ENCODE peak calls at places on chromosomes 7 and 10, in nine cellular contexts. G, C, V, W, S, K, I, M and J are unnamed samples. For H3K27me3 and H3K4me1, the result is how much of the 10 kb centered on the place peaks cover.

GRCh38 chr10:24882047-24882698 is 70.2 kb downstream of the PRTFDC1 start:
- DNase-seq in G (no peak), C (peak), V (no peak), W (no peak), S (peak), K (no peak), I (no peak), M (no peak), J (no peak)

GRCh38 chr7:21617916-21618390 is 75.1 kb downstream of the DNAH11 start:
- DNase-seq in G (peak), C (peak), V (no peak), W (peak), S (peak), K (no peak), I (peak), M (no peak), J (peak)

GRCh38 chr10:96719850-96720421 is 378 bp downstream of the PIK3AP1 start:
- DNase-seq in G (no peak), C (no peak), V (peak), W (peak), S (peak), K (peak), I (peak), M (peak), J (peak)

GRCh38 chr7:6218324-6218723 is 54.1 kb downstream of the CYTH3 start:
- DNase-seq in G (no peak), C (no peak), V (no peak), W (no peak), S (no peak), K (no peak), I (no peak), M (no peak), J (no peak)

GRCh38 chr10:34080485-34081346 is 734.4 kb downstream of the PARD3 start:
- DNase-seq in G (no peak), C (no peak), V (no peak), W (peak), S (peak), K (no peak), I (no peak), M (no peak), J (no peak)

GRCh38 chr10:132113206-132113605 is 47.5 kb downstream of the JAKMIP3 start:
- DNase-seq in G (no peak), C (no peak), V (no peak), W (peak), S (no peak), K (peak), I (no peak), M (no peak), J (peak)

GRCh38 chr10:117134084-117135025 is 3.7 kb downstream of the VAX1 start:
- DNase-seq in G (no peak), C (no peak), V (no peak), W (no peak), S (no peak), K (no peak), I (no peak), M (no peak), J (no peak)

GRCh38 chr10:11162828-11163599 is 145.3 kb downstream of the CELF2 start:
- DNase-seq in G (no peak), C (no peak), V (peak), W (no peak), S (peak), K (peak), I (peak), M (peak), J (no peak)

GRCh38 chr10:73742454-73742734 is 1.8 kb upstream of the SEC24C start:
- DNase-seq in G (no peak), C (no peak), V (no peak), W (no peak), S (no peak), K (no peak), I (no peak), M (no peak), J (no peak)

GRCh38 chr10:33271969-33272583 is 62.4 kb downstream of the NRP1 start:
- DNase-seq in G (no peak), C (no peak), V (no peak), W (no peak), S (no peak), K (no peak), I (no peak), M (no peak), J (no peak)

GRCh38 chr10:34731885-34732701 is 83.0 kb downstream of the PARD3 start:
- DNase-seq in G (peak), C (peak), V (no peak), W (no peak), S (no peak), K (no peak), I (no peak), M (no peak), J (no peak)

GRCh38 chr7:69912846-69913245 is 314.6 kb downstream of the AUTS2 start:
- DNase-seq in G (no peak), C (no peak), V (no peak), W (no peak), S (no peak), K (no peak), I (no peak), M (no peak), J (no peak)

GRCh38 chr10:60821661-60822060 is 43.4 kb downstream of the CDK1 start:
- DNase-seq in G (no peak), C (no peak), V (no peak), W (no peak), S (no peak), K (no peak), I (no peak), M (no peak), J (no peak)

GRCh38 chr10:97179731-97180366 is 5.9 kb downstream of the SLIT1 start:
- DNase-seq in G (no peak), C (no peak), V (no peak), W (no peak), S (no peak), K (peak), I (no peak), M (peak), J (no peak)

GRCh38 chr7:151777511-151777880 is 99.4 kb downstream of the PRKAG2 start:
- DNase-seq in G (no peak), C (no peak), V (no peak), W (no peak), S (no peak), K (no peak), I (no peak), M (no peak), J (no peak)

GRCh38 chr10:97821308-97822038 is 28.2 kb upstream of the GOLGA7B start:
- DNase-seq in G (no peak), C (no peak), V (no peak), W (no peak), S (no peak), K (peak), I (no peak), M (no peak), J (no peak)

GRCh38 chr7:50628469-50629084 is 63.4 kb upstream of the DDC start:
- DNase-seq in G (no peak), C (no peak), V (no peak), W (no peak), S (no peak), K (no peak), I (no peak), M (no peak), J (no peak)

GRCh38 chr10:96370575-96371157 is 11.9 kb upstream of the OPALIN start:
- DNase-seq in G (no peak), C (peak), V (peak), W (no peak), S (peak), K (no peak), I (peak), M (no peak), J (peak)

GRCh38 chr10:44300666-44301649 is 83.9 kb downstream of the CXCL12 start:
- DNase-seq in G (peak), C (peak), V (no peak), W (no peak), S (peak), K (no peak), I (no peak), M (no peak), J (no peak)

GRCh38 chr7:8155836-8156235 is 106.1 kb downstream of the ICA1 start:
- DNase-seq in G (no peak), C (no peak), V (no peak), W (no peak), S (no peak), K (no peak), I (no peak), M (no peak), J (no peak)

GRCh38 chr7:133511242-133511641 is 258.4 kb downstream of the EXOC4 start:
- DNase-seq in G (no peak), C (no peak), V (no peak), W (no peak), S (no peak), K (no peak), I (no peak), M (no peak), J (no peak)

DNA sequence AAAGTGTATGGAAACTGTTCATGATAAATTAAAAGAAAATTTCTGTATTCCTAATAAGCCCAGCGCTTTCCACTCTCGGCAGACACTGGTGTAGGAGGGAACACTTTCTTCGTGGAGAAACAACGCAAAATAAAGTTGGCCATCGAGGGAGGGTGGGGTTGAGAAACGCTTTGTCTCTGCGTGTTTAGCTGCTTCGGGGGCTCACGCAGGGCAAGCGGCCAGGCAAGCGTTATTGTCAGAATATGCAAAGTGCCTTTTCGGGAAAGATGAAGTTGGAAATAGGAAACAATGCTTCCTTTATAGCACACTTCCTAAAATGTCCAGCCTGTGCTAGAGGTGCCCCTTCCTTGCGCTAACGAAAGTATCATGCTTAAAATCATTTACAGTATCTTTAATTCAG is 1.9 kb upstream of the EBF3 start:
- DNase-seq in G (no peak), C (no peak), V (no peak), W (no peak), S (no peak), K (no peak), I (no peak), M (no peak), J (no peak)
- H3K27me3 ChIP-seq in G (half or more), C (half or more), V (under half), W (under half), S (half or more), K (half or more), I (under half), M (half or more), J (under half)

DNA sequence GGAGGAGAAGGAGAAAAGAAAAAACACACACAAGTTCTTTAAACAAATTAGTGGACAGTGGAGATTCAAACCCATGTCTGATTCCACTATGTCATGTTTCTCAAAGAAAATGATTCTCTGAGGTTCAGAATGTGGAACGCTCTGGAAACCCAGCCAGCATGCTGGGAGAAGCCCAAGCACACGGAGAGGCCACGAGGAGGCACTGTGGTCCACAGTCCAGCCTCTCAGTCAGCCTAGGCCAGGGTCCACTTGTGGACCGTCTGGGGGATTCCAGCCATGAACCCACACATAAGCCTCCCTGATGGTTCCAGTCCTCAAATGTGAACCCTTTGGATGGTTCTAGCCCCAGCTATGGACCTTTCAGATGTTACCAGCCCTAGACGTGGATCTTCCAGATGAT is 73.4 kb downstream of the CAV1 start:
- DNase-seq in G (no peak), C (no peak), V (peak), W (no peak), S (no peak), K (no peak), I (no peak), M (no peak), J (no peak)
- TF ChIP-seq CTCF in G (peak), C (no peak), V (peak), W (no peak), S (peak), K (no peak), I (no peak), M (no peak), J (no peak)

DNA sequence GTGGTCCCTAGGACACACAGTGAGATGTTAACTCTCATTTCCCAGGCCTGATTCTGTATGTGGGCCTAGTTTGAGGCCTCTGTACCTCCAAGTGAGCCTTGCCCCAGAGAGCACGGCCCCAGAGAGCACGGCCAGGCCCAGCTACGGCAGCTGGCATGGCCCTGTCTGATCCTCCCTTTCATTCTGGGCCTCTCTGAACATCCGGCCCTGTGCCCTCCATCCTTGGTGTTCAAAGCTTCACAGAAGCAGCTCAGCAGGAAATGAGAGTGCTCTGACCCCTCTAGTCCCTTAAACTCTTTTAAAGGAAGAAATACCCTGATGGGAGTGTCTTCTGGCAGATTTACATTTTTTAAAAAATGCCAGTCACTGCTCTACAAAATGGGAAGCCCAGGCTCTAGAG is 171.8 kb downstream of the RPS24 start:
- DNase-seq in G (no peak), C (no peak), V (no peak), W (no peak), S (no peak), K (no peak), I (no peak), M (no peak), J (no peak)
- H3K4me1 ChIP-seq in G (under half), C (under half), V (under half), W (under half), S (under half), K (under half), I (under half), M (under half), J (under half)

GRCh38 chr10:1169981-1170866 is 114.0 kb downstream of the WDR37 start:
- DNase-seq in G (no peak), C (no peak), V (no peak), W (no peak), S (no peak), K (peak), I (no peak), M (no peak), J (peak)

GRCh38 chr10:1170867-1171180 is 114.6 kb downstream of the WDR37 start:
- DNase-seq in G (no peak), C (no peak), V (no peak), W (no peak), S (no peak), K (peak), I (no peak), M (no peak), J (no peak)

GRCh38 chr10:1172256-1172975 is 116.2 kb downstream of the WDR37 start:
- DNase-seq in G (no peak), C (no peak), V (no peak), W (no peak), S (no peak), K (no peak), I (no peak), M (no peak), J (no peak)

GRCh38 chr10:1171182-1171581 is 115.0 kb downstream of the WDR37 start:
- DNase-seq in G (no peak), C (no peak), V (no peak), W (no peak), S (no peak), K (no peak), I (no peak), M (no peak), J (no peak)

GRCh38 chr10:1171586-1171985 is 115.4 kb downstream of the WDR37 start:
- DNase-seq in G (no peak), C (no peak), V (no peak), W (no peak), S (no peak), K (peak), I (no peak), M (no peak), J (no peak)
- H3K27me3 ChIP-seq in G (under half), C (under half), V (under half), W (under half), S (under half), K (under half), I (under half), M (under half), J (under half)

GRCh38 chr7:40761757-40762342 is 627.0 kb downstream of the SUGCT start:
- DNase-seq in G (no peak), C (no peak), V (no peak), W (no peak), S (no peak), K (no peak), I (no peak), M (no peak), J (no peak)
- TF ChIP-seq CTCF in G (peak), C (peak), V (no peak), W (no peak), S (no peak), K (no peak), I (no peak), M (no peak), J (no peak)

GRCh38 chr7:20306499-20306946 is 24.2 kb upstream of the ITGB8 start:
- DNase-seq in G (no peak), C (no peak), V (no peak), W (no peak), S (no peak), K (no peak), I (no peak), M (no peak), J (peak)
- H3K4me1 ChIP-seq in G (under half), C (under half), V (under half), W (under half), S (under half), K (under half), I (under half), M (under half), J (half or more)

GRCh38 chr7:122307228-122307619 is 2.7 kb upstream of the FEZF1 start:
- DNase-seq in G (no peak), C (no peak), V (peak), W (no peak), S (no peak), K (no peak), I (no peak), M (no peak), J (no peak)
- H3K27me3 ChIP-seq in G (half or more), C (half or more), V (under half), W (under half), S (half or more), K (half or more), I (under half), M (half or more), J (under half)

DNA sequence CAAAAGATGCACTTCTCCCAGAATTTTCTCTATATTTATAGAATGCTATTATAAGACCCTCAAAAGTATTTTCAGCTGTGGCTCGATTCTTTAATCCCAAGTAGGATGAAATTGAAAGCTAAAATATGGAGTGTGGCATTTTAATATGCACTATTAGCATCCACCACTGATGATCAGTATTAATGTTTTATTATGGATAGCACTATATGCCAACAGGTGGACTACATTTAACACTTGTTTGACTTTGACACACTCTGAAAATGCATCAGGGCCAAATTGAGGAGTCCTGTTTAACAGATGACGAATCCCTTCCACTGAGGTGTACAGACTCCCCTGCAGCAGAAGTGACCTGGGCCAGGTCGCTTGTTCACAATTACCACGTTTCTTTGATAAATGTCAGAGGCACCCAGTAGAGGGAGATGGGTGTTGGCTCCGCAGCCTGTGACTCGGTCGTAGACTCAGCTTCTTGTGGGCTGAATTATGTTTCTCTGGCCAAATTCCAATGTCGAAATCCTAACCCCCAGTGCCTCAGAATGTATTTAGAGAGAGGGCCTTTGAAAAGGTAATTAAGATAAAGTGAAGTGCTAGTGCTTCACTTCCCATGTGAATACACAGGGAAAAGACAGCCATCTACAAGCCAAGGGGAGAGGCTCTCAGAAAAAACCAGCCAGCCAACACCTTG is 48.1 kb downstream of the WIPF3 start:
- DNase-seq in G (no peak), C (peak), V (no peak), W (no peak), S (no peak), K (no peak), I (no peak), M (no peak), J (peak)
- TF ChIP-seq CTCF in G (peak), C (no peak), V (no peak), W (no peak), S (no peak), K (no peak), I (no peak), M (no peak), J (peak)

GRCh38 chr10:123141791-123142700 is 5.9 kb upstream of the HMX2 start:
- DNase-seq in G (no peak), C (no peak), V (no peak), W (no peak), S (no peak), K (no peak), I (no peak), M (no peak), J (no peak)

GRCh38 chr10:123140983-123141390 is 5.2 kb downstream of the HMX3 start:
- DNase-seq in G (no peak), C (no peak), V (no peak), W (no peak), S (no peak), K (no peak), I (no peak), M (no peak), J (no peak)

GRCh38 chr10:123143162-123143824 is 4.6 kb upstream of the HMX2 start:
- DNase-seq in G (no peak), C (no peak), V (no peak), W (no peak), S (no peak), K (no peak), I (no peak), M (no peak), J (no peak)

GRCh38 chr10:123143825-123144168 is 4.1 kb upstream of the HMX2 start:
- DNase-seq in G (no peak), C (no peak), V (no peak), W (no peak), S (no peak), K (no peak), I (no peak), M (no peak), J (no peak)

DNA sequence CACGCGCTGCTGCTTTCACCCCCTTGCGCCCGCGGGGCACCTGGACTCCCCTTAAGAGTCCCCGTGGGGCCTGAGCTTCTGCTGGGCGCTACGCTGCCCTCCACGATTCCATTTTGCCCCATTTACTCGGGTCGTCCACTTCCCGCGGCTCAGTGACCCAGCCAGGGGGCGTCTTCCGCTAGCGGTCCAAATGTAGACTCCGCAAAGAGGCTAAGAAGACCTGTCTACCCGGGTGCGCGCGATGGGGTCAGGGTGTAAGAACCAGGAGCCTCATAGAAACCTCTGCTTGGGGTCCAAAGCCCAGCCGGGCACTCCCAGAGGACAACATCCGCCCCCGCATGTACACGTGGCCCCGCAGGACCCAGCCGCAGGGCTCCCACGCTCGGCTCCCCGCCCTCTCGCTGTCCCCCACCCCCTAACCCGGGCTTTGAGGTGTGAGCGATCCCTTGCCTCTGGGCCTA is 5.2 kb upstream of the HMX2 start:
- DNase-seq in G (no peak), C (no peak), V (no peak), W (no peak), S (no peak), K (no peak), I (no peak), M (no peak), J (no peak)
- H3K4me1 ChIP-seq in G (under half), C (under half), V (under half), W (under half), S (under half), K (under half), I (under half), M (under half), J (under half)

GRCh38 chr7:31764457-31764856 is 77.4 kb downstream of the PPP1R17 start:
- DNase-seq in G (no peak), C (no peak), V (no peak), W (no peak), S (no peak), K (no peak), I (no peak), M (no peak), J (no peak)
- H3K27me3 ChIP-seq in G (under half), C (under half), V (under half), W (under half), S (under half), K (under half), I (under half), M (under half), J (under half)